ENCODE peak calls at places on chromosome X, in four cellular contexts. F is GM12878, S is K562, R is HepG2. E is an unnamed sample.

GRCh38 chrX:36859231-36859630 is 148.9 kb upstream of the FAM47C start:
- DNase-seq in S (no peak), R (no peak), F (no peak), E (no peak)

GRCh38 chrX:108036298-108036973 is 8.4 kb upstream of the VSIG1 start:
- DNase-seq in F (no peak), S (peak; percentile 18), R (peak; percentile 89), E (no peak)

GRCh38 chrX:133412246-133412645 is 3.0 kb downstream of the GPC4 start:
- DNase-seq in F (no peak), S (no peak), R (no peak), E (no peak)

GRCh38 chrX:68504237-68504636 is 5.4 kb downstream of the YIPF6 start:
- DNase-seq in R (no peak), S (no peak), F (no peak), E (no peak)

GRCh38 chrX:153900806-153901752 is 3.4 kb upstream of the AVPR2 start:
- DNase-seq in R (no peak), F (peak; percentile 55), S (peak; percentile 65), E (no peak)

GRCh38 chrX:17743913-17744312 is 6.6 kb downstream of the SCML1 start:
- DNase-seq in F (no peak), S (no peak), R (no peak), E (no peak)

GRCh38 chrX:14528629-14529287 is 578 bp upstream of the GLRA2 start:
- DNase-seq in S (peak; percentile 16), R (peak; percentile 10), F (peak; percentile 4), E (peak; percentile 17)

GRCh38 chrX:31272472-31272775 is 200.6 kb upstream of the FTHL17 start:
- DNase-seq in F (no peak), R (no peak), S (no peak), E (no peak)

GRCh38 chrX:36963069-36963808 is 44.9 kb upstream of the FAM47C start:
- DNase-seq in R (no peak), S (no peak), F (no peak), E (no peak)

GRCh38 chrX:9249452-9249851 is 215.4 kb upstream of the TBL1X start:
- DNase-seq in R (no peak), S (no peak), F (no peak), E (no peak)

DNA sequence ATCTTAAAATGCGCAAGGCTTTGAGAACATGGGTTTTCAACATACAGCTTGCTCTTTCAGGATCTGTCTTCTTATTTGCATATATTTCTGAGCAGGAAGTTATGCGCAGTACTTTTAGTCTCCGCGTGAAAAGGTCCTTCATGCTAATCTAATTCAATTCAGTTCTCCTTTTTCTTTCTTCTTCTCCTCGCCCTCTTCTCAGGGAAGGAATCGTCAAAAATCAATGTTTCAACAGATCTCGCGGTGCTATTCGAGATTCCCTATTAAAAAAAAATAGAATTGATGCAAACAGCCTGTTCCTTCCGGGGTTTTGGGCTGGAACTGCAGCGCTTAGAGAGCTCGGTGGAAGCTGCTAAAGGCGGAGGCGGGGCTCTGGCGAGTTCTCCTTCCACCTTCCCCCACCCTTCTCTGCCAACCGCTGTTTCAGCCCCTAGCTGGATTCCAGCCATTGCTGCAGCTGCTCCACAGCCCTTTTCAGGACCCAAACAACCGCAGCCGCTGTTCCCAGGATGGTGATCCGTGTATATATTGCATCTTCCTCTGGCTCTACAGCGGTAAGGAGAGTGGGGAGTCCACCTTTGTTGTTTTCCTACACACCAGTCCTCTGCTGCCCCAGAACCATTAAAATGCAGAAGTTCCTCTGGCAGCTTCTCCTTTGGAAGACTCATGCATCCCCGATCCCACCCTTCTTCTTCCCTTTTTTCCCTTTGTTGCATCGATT is at the start of the genes HMGN5 and SH3BGRL:
- DNase-seq in F (peak; percentile 57), S (peak; percentile 54), R (peak; percentile 61), E (peak; percentile 23)
- TF ChIP-seq GABPA in F (no peak), S (peak; percentile 20), R (no peak), E (no peak)

DNA sequence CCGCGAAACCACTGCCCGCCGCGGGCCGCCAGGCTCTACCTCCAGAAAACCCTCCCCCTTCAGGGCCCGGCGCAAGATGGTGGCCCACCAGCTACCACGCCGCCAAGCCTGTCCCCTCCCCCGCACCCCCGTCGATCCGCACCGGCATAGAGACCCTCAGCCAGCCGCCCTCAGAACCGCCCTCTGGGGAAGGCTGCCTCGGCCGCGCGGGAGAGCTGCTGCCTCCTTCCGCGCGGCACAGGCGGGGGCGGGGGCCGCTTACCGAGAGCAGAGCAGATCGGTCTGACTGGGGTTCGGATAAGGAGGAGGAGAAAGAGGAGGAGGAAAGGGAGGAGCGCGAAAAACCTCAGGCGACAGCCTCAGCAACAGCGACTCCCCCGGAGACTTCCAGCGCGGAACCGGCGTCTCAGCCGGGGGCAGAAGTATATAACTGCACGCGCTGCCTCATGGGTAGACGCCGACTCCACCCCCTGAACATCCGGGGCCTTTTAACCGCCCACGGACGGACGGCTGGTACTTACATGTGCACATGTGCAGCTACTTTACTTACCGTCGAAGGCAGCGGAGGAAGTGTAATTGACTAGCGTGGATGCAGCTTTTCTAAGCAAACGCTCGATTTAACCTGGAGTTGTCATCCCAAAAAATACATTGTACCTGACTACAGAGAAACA is at the start of gene ZNF280C:
- DNase-seq in S (peak; percentile 92), F (peak; percentile 70), R (peak; percentile 75), E (peak; percentile 82)
- TF ChIP-seq POLR2A in S (peak; percentile 94), F (peak; percentile 96), R (peak; percentile 93), E (peak; percentile 95)

GRCh38 chrX:71053217-71053621 is 14.9 kb downstream of the SNX12 start:
- DNase-seq in S (no peak), R (no peak), F (peak; percentile 68), E (peak; percentile 60)
- TF ChIP-seq GABPA in S (no peak), R (no peak), F (no peak), E (no peak)

DNA sequence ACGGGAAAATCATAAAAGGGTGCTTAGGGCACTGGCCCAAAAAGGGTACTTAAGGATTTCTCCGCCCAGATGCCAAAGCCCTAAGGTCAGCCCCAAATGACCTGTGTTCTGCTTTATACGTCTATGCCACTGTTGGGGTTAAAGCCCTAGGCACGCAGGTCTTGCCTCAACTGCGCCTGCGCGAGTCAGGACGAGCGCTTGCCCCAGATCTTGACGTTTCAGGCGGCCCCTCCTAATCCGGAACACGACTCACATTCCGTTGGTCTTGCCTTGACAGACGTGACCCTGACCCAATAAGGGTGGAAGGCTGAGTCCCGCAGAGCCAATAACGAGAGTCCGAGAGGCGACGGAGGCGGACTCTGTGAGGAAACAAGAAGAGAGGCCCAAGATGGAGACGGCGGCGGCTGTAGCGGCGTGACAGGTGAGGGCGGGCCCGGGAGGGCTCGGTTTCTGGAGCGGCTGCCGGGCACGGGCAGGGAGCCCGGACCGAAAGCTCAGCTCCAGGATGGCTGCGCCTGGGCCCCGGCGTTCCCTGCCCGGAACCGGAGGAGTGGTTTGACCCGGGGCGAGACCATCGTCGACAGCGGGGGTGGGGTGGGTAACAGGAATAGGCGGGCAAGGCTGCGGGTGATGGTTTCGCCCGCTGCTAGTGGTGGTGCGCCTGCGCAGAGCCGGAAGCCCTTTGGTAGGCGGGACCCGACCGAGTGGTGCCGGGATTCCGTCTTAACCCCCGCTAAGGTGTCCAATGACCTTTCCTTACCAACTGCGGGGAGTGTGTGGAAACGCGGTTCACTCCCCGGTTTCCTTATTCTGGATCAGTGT is at the start of gene ARAF:
- DNase-seq in R (peak; percentile 98), S (peak; percentile 98), F (peak; percentile 95), E (peak; percentile 94)
- TF ChIP-seq POLR2A in R (peak; percentile 73), S (peak; percentile 90), F (peak; percentile 94), E (peak; percentile 71)

GRCh38 chrX:23525531-23525930 is 141.8 kb upstream of the PRDX4 start:
- DNase-seq in R (no peak), S (no peak), F (no peak), E (no peak)
- TF ChIP-seq GABPA in R (no peak), S (no peak), F (no peak), E (no peak)

GRCh38 chrX:40580537-40581332 is at the start of gene ATP6AP2:
- DNase-seq in R (peak; percentile 89), S (peak; percentile 95), F (peak; percentile 90), E (peak; percentile 56)
- TF ChIP-seq POLR2A in R (peak; percentile 73), S (peak; percentile 78), F (peak; percentile 96), E (no peak)